ENCODE peak calls at places on chromosomes 3 and 15, in nine cellular contexts. D is kidney, N is IMR-90, L is left ventricle myocardium inferior, W is heart left ventricle, X is BE2C, V is skeletal muscle cell, U is retinal pigment epithelial cell, Z is heart right ventricle. O is an unnamed sample.

GRCh38 chr15:71496336-71496955 is 313.9 kb upstream of the NR2E3 start:
- DNase-seq in D (no peak), N (peak), L (no peak), W (no peak), X (no peak), V (peak), U (no peak), Z (no peak), O (no peak)

GRCh38 chr3:146050700-146051099 is 110.3 kb downstream of the PLOD2 start:
- DNase-seq in D (no peak), N (peak), L (no peak), W (no peak), X (no peak), V (peak), U (no peak), Z (no peak), O (no peak)

GRCh38 chr3:169022457-169022856 is 641.1 kb downstream of the MECOM start:
- DNase-seq in D (no peak), N (no peak), L (no peak), W (no peak), X (no peak), V (no peak), U (no peak), Z (no peak), O (no peak)

GRCh38 chr3:187994221-187995085 is 159.5 kb upstream of the LPP start:
- DNase-seq in D (no peak), N (peak), L (no peak), W (no peak), X (no peak), V (peak), U (no peak), Z (no peak), O (peak)

GRCh38 chr15:70094690-70095311 is 2.9 kb downstream of the TLE3 start:
- DNase-seq in D (no peak), N (no peak), L (no peak), W (no peak), X (no peak), V (no peak), U (no peak), Z (no peak), O (no peak)

GRCh38 chr3:25468866-25469319 is 40.8 kb downstream of the RARB start:
- DNase-seq in D (peak), N (no peak), L (peak), W (peak), X (peak), V (peak), U (no peak), Z (peak), O (no peak)

GRCh38 chr3:45226206-45226915 is at the start of gene TMEM158:
- DNase-seq in D (peak), N (peak), L (peak), W (peak), X (peak), V (peak), U (no peak), Z (peak), O (no peak)

GRCh38 chr15:82113116-82113715 is 67.4 kb upstream of the MEX3B start:
- DNase-seq in D (no peak), N (no peak), L (no peak), W (no peak), X (no peak), V (no peak), U (no peak), Z (no peak), O (no peak)

GRCh38 chr3:187999821-188000220 is 154.1 kb upstream of the LPP start:
- DNase-seq in D (no peak), N (no peak), L (no peak), W (no peak), X (no peak), V (no peak), U (no peak), Z (no peak), O (no peak)

GRCh38 chr15:53564647-53565046 is 194.8 kb downstream of the WDR72 start:
- DNase-seq in D (no peak), N (no peak), L (no peak), W (no peak), X (no peak), V (no peak), U (no peak), Z (no peak), O (no peak)

GRCh38 chr3:156135921-156136655 is 15.7 kb downstream of the KCNAB1 start:
- DNase-seq in D (no peak), N (no peak), L (no peak), W (no peak), X (peak), V (no peak), U (no peak), Z (no peak), O (no peak)

GRCh38 chr15:71532994-71533393 is 277.4 kb upstream of the NR2E3 start:
- DNase-seq in D (no peak), N (no peak), L (no peak), W (no peak), X (peak), V (no peak), U (no peak), Z (no peak), O (no peak)

GRCh38 chr15:82040862-82041261 is 5.0 kb downstream of the MEX3B start:
- DNase-seq in D (no peak), N (no peak), L (no peak), W (peak), X (peak), V (no peak), U (no peak), Z (no peak), O (no peak)

GRCh38 chr3:156602424-156602823 is 47.5 kb upstream of the SSR3 start:
- DNase-seq in D (no peak), N (no peak), L (no peak), W (no peak), X (no peak), V (no peak), U (peak), Z (no peak), O (peak)

GRCh38 chr3:54122046-54122801 is at the start of gene CACNA2D3:
- DNase-seq in D (peak), N (no peak), L (peak), W (peak), X (peak), V (no peak), U (no peak), Z (peak), O (no peak)

GRCh38 chr3:63625161-63625560 is 27.3 kb upstream of the SNTN start:
- DNase-seq in D (no peak), N (peak), L (no peak), W (no peak), X (no peak), V (peak), U (peak), Z (no peak), O (no peak)

GRCh38 chr3:122055215-122055614 is at the start of gene CD86:
- DNase-seq in D (no peak), N (no peak), L (no peak), W (no peak), X (no peak), V (no peak), U (no peak), Z (no peak), O (no peak)

GRCh38 chr3:40341671-40342070 is 32.2 kb downstream of the EIF1B start:
- DNase-seq in D (no peak), N (no peak), L (no peak), W (no peak), X (peak), V (no peak), U (no peak), Z (no peak), O (no peak)

GRCh38 chr3:168288511-168289268 is 193.0 kb upstream of the GOLIM4 start:
- DNase-seq in D (no peak), N (no peak), L (no peak), W (no peak), X (no peak), V (no peak), U (no peak), Z (no peak), O (no peak)

GRCh38 chr3:142964150-142964498 is 650 bp upstream of the PAQR9 start:
- DNase-seq in D (no peak), N (peak), L (no peak), W (peak), X (no peak), V (no peak), U (no peak), Z (no peak), O (no peak)

GRCh38 chr15:68304611-68305337 is 27.2 kb downstream of the FEM1B start:
- DNase-seq in D (no peak), N (no peak), L (no peak), W (no peak), X (no peak), V (no peak), U (no peak), Z (no peak), O (no peak)

GRCh38 chr3:131217296-131217741 is 164.3 kb upstream of the NUDT16 start:
- DNase-seq in D (no peak), N (no peak), L (no peak), W (peak), X (peak), V (peak), U (no peak), Z (no peak), O (no peak)

GRCh38 chr3:170179444-170179843 is 2.1 kb downstream of the PHC3 start:
- DNase-seq in D (no peak), N (no peak), L (no peak), W (no peak), X (no peak), V (no peak), U (no peak), Z (no peak), O (no peak)
- H3K4me3 ChIP-seq in D (no peak), N (peak), L (peak), W (no peak), X (peak), V (peak), U (peak), Z (no peak), O (peak)

GRCh38 chr3:126540946-126541627 is 17.1 kb downstream of the CHST13 start:
- DNase-seq in D (peak), N (no peak), L (no peak), W (no peak), X (no peak), V (no peak), U (no peak), Z (no peak), O (no peak)

GRCh38 chr3:126541628-126542339 is 16.9 kb downstream of the C3orf22 start:
- DNase-seq in D (peak), N (no peak), L (no peak), W (no peak), X (no peak), V (no peak), U (no peak), Z (no peak), O (no peak)

GRCh38 chr3:126539558-126540250 is 15.7 kb downstream of the CHST13 start:
- DNase-seq in D (peak), N (no peak), L (no peak), W (peak), X (no peak), V (no peak), U (no peak), Z (no peak), O (no peak)

GRCh38 chr3:126538966-126539365 is 15.0 kb downstream of the CHST13 start:
- DNase-seq in D (no peak), N (no peak), L (no peak), W (no peak), X (no peak), V (no peak), U (no peak), Z (no peak), O (no peak)

GRCh38 chr3:126540342-126540849 is 16.4 kb downstream of the CHST13 start:
- DNase-seq in D (peak), N (peak), L (no peak), W (peak), X (no peak), V (peak), U (peak), Z (no peak), O (peak)
- H3K4me3 ChIP-seq in D (no peak), N (no peak), L (no peak), W (no peak), X (no peak), V (no peak), U (no peak), Z (no peak), O (no peak)

GRCh38 chr15:101189708-101190107 is 62.1 kb downstream of the CHSY1 start:
- DNase-seq in D (peak), N (no peak), L (no peak), W (no peak), X (no peak), V (no peak), U (no peak), Z (no peak), O (no peak)

GRCh38 chr15:101190196-101190595 is 61.7 kb downstream of the CHSY1 start:
- DNase-seq in D (no peak), N (peak), L (no peak), W (no peak), X (no peak), V (no peak), U (no peak), Z (no peak), O (no peak)

GRCh38 chr15:101188517-101189340 is 63.1 kb downstream of the CHSY1 start:
- DNase-seq in D (peak), N (peak), L (no peak), W (no peak), X (no peak), V (peak), U (peak), Z (no peak), O (no peak)

GRCh38 chr15:101187820-101188516 is 63.9 kb downstream of the CHSY1 start:
- DNase-seq in D (no peak), N (peak), L (no peak), W (no peak), X (no peak), V (peak), U (peak), Z (no peak), O (peak)

GRCh38 chr15:101189341-101189679 is 62.5 kb downstream of the CHSY1 start:
- DNase-seq in D (no peak), N (no peak), L (no peak), W (no peak), X (no peak), V (no peak), U (no peak), Z (no peak), O (no peak)
- H3K4me3 ChIP-seq in D (peak), N (peak), L (peak), W (no peak), X (no peak), V (peak), U (no peak), Z (peak), O (peak)

GRCh38 chr3:181716916-181717315 is 5.2 kb downstream of the SOX2 start:
- DNase-seq in D (no peak), N (no peak), L (no peak), W (no peak), X (no peak), V (no peak), U (no peak), Z (no peak), O (no peak)

GRCh38 chr3:181713300-181713647 is 1.5 kb downstream of the SOX2 start:
- DNase-seq in D (no peak), N (no peak), L (no peak), W (no peak), X (no peak), V (no peak), U (no peak), Z (no peak), O (no peak)

GRCh38 chr3:181717505-181717904 is 5.8 kb downstream of the SOX2 start:
- DNase-seq in D (no peak), N (no peak), L (no peak), W (no peak), X (no peak), V (no peak), U (no peak), Z (no peak), O (no peak)

GRCh38 chr3:181713673-181714270 is 2.0 kb downstream of the SOX2 start:
- DNase-seq in D (no peak), N (no peak), L (no peak), W (no peak), X (no peak), V (no peak), U (no peak), Z (no peak), O (no peak)

GRCh38 chr3:181715601-181716340 is 4.0 kb downstream of the SOX2 start:
- DNase-seq in D (no peak), N (no peak), L (no peak), W (no peak), X (no peak), V (no peak), U (no peak), Z (no peak), O (no peak)
- H3K4me3 ChIP-seq in D (no peak), N (no peak), L (no peak), W (no peak), X (no peak), V (no peak), U (no peak), Z (no peak), O (no peak)

GRCh38 chr15:85636351-85636750 is 158.4 kb downstream of the KLHL25 start:
- DNase-seq in D (no peak), N (no peak), L (no peak), W (no peak), X (no peak), V (no peak), U (no peak), Z (no peak), O (no peak)

GRCh38 chr15:85646538-85647091 is 148.1 kb downstream of the KLHL25 start:
- DNase-seq in D (no peak), N (peak), L (no peak), W (no peak), X (peak), V (no peak), U (no peak), Z (no peak), O (peak)

GRCh38 chr15:85639752-85640381 is 154.9 kb downstream of the KLHL25 start:
- DNase-seq in D (no peak), N (peak), L (no peak), W (no peak), X (no peak), V (peak), U (no peak), Z (no peak), O (no peak)

GRCh38 chr15:85642693-85643058 is 152.0 kb downstream of the KLHL25 start:
- DNase-seq in D (no peak), N (peak), L (peak), W (peak), X (no peak), V (no peak), U (no peak), Z (peak), O (no peak)

DNA sequence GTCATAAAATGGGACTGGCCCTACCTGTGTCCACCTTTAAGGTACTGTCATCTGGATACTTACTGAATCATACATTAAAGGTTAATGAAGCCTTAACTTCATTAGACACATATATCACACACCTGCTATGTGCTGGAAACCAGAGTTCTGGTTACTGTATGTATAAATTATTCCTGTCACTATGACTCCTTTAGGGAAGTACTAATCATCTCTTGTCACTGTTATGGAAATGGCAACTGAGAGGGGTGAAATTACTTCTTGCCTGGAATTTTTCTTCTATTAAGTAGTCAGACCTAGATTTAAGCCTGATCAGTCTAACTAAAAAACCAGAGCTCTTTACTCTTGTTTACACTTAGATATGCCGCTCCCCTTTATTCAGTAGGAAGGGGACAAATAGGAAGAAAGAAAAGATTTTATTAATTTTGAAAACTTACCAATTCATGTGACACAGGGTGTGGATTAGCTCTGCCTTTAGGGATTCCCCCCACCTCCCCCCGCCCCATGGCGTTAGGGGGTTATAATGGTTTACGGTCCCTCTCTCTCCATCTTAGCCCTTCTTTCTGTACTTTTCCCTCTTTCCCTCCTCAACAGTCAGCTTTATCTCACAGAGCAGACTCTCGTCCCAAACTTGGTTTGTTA is 152.6 kb downstream of the KLHL25 start:
- DNase-seq in D (no peak), N (no peak), L (no peak), W (no peak), X (no peak), V (no peak), U (no peak), Z (peak), O (no peak)
- H3K4me3 ChIP-seq in D (no peak), N (peak), L (peak), W (no peak), X (no peak), V (no peak), U (no peak), Z (peak), O (no peak)

GRCh38 chr3:116444099-116444700 is 1.1 kb downstream of the LSAMP start:
- DNase-seq in D (no peak), N (peak), L (no peak), W (no peak), X (no peak), V (no peak), U (no peak), Z (no peak), O (no peak)

GRCh38 chr3:116440196-116440595 is 5.1 kb downstream of the LSAMP start:
- DNase-seq in D (no peak), N (peak), L (no peak), W (no peak), X (no peak), V (peak), U (peak), Z (no peak), O (peak)

GRCh38 chr3:116441652-116442051 is 3.6 kb downstream of the LSAMP start:
- DNase-seq in D (no peak), N (no peak), L (no peak), W (no peak), X (no peak), V (no peak), U (no peak), Z (no peak), O (no peak)

GRCh38 chr3:116443096-116443793 is 2.0 kb downstream of the LSAMP start:
- DNase-seq in D (no peak), N (peak), L (no peak), W (no peak), X (no peak), V (no peak), U (no peak), Z (no peak), O (no peak)

DNA sequence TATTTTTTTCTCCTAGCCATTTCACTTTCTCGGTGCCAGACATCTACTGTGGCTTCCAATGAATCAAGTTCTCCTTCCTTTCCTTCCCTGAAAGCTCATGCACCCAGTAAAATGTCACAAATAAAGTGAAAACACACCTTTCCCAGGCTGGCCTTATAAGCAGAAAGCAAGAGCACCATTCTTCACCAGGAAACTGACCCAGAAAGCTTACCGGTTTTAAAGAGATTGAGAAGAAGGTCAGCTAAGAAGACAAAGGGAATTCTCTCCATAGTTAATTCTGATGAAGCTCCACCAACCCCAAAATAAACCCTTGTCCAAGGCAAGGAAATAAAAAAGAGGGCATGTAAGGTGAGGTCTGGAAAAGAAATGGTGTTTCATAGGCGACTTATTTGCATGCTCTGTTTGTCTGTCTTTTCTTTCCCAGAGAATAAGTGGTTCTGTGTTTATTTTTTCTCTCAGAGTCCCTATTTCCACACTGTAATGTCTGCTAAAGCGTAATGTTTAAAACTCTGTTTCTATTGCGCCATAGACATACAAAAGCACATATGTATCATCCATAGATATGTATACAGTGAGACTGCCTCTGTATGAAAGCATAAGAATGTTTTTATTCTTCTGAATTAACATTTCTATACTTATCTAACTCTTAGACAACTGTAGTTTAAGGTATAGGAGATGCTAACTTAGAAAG is 2.8 kb downstream of the LSAMP start:
- DNase-seq in D (no peak), N (peak), L (no peak), W (no peak), X (no peak), V (no peak), U (no peak), Z (no peak), O (no peak)
- H3K4me3 ChIP-seq in D (no peak), N (no peak), L (no peak), W (no peak), X (no peak), V (no peak), U (no peak), Z (no peak), O (no peak)

O was measured in epithelial cell of proximal tubule.